ENCODE peak calls at places on chromosomes 2 and 18, in ten cellular contexts. One of them, this sample, is unnamed.

GRCh38 chr2:159882069-159882468 is 84.1 kb upstream of the CD302 start:
- DNase-seq in H54: no peak
- DNase-seq in activated CD4-positive, CD25-positive, alpha-beta regulatory T cell treated with anti-CD3 and anti-CD28 coated beads, Interleukin-2, amount 50 U/mL, for 72 hours: no peak
- DNase-seq in cerebellar cortex: no peak
- DNase-seq in H7: no peak
- DNase-seq in colonic mucosa: no peak
- DNase-seq in EL: no peak
- DNase-seq in stimulated activated CD4-positive, alpha-beta T cell treated with anti-CD3 and anti-CD28 coated beads, Interleukin-15, amount 100 ng/mL, for 24 hours: no peak
- DNase-seq in HT1080: no peak
- DNase-seq in CD8-positive, alpha-beta T cell: no peak
- DNase-seq in this sample: no peak

GRCh38 chr2:139228276-139228675 is 448.1 kb upstream of the NXPH2 start:
- DNase-seq in cerebellar cortex: no peak
- DNase-seq in stimulated activated CD4-positive, alpha-beta T cell treated with anti-CD3 and anti-CD28 coated beads, Interleukin-15, amount 100 ng/mL, for 24 hours: no peak
- DNase-seq in HT1080: no peak
- DNase-seq in EL: no peak
- DNase-seq in colonic mucosa: no peak
- DNase-seq in CD8-positive, alpha-beta T cell: no peak
- DNase-seq in activated CD4-positive, CD25-positive, alpha-beta regulatory T cell treated with anti-CD3 and anti-CD28 coated beads, Interleukin-2, amount 50 U/mL, for 72 hours: no peak
- DNase-seq in H7: no peak
- DNase-seq in H54: no peak
- DNase-seq in this sample: no peak

GRCh38 chr2:186697536-186697935 is 3.7 kb downstream of the FAM171B start:
- DNase-seq in colonic mucosa: no peak
- DNase-seq in stimulated activated CD4-positive, alpha-beta T cell treated with anti-CD3 and anti-CD28 coated beads, Interleukin-15, amount 100 ng/mL, for 24 hours: no peak
- DNase-seq in H54: no peak
- DNase-seq in H7: no peak
- DNase-seq in cerebellar cortex: no peak
- DNase-seq in activated CD4-positive, CD25-positive, alpha-beta regulatory T cell treated with anti-CD3 and anti-CD28 coated beads, Interleukin-2, amount 50 U/mL, for 72 hours: no peak
- DNase-seq in CD8-positive, alpha-beta T cell: no peak
- DNase-seq in HT1080: peak; percentile 70
- DNase-seq in EL: peak; percentile 14
- DNase-seq in this sample: no peak

GRCh38 chr2:235024191-235024611 is 72.4 kb downstream of the SH3BP4 start:
- DNase-seq in H54: peak; percentile 26
- DNase-seq in EL: peak; percentile 99
- DNase-seq in activated CD4-positive, CD25-positive, alpha-beta regulatory T cell treated with anti-CD3 and anti-CD28 coated beads, Interleukin-2, amount 50 U/mL, for 72 hours: no peak
- DNase-seq in HT1080: no peak
- DNase-seq in H7: no peak
- DNase-seq in stimulated activated CD4-positive, alpha-beta T cell treated with anti-CD3 and anti-CD28 coated beads, Interleukin-15, amount 100 ng/mL, for 24 hours: no peak
- DNase-seq in colonic mucosa: no peak
- DNase-seq in cerebellar cortex: no peak
- DNase-seq in CD8-positive, alpha-beta T cell: no peak
- DNase-seq in this sample: no peak

GRCh38 chr2:217150236-217150635 is 290.4 kb upstream of the TNP1 start:
- DNase-seq in EL: no peak
- DNase-seq in stimulated activated CD4-positive, alpha-beta T cell treated with anti-CD3 and anti-CD28 coated beads, Interleukin-15, amount 100 ng/mL, for 24 hours: no peak
- DNase-seq in cerebellar cortex: no peak
- DNase-seq in CD8-positive, alpha-beta T cell: no peak
- DNase-seq in activated CD4-positive, CD25-positive, alpha-beta regulatory T cell treated with anti-CD3 and anti-CD28 coated beads, Interleukin-2, amount 50 U/mL, for 72 hours: no peak
- DNase-seq in colonic mucosa: no peak
- DNase-seq in HT1080: no peak
- DNase-seq in H54: no peak
- DNase-seq in H7: no peak
- DNase-seq in this sample: no peak

GRCh38 chr2:26840937-26841610 is 6.9 kb upstream of the DPYSL5 start:
- DNase-seq in cerebellar cortex: peak; percentile 16
- DNase-seq in EL: peak; percentile 8
- DNase-seq in H7: no peak
- DNase-seq in HT1080: no peak
- DNase-seq in CD8-positive, alpha-beta T cell: no peak
- DNase-seq in colonic mucosa: no peak
- DNase-seq in stimulated activated CD4-positive, alpha-beta T cell treated with anti-CD3 and anti-CD28 coated beads, Interleukin-15, amount 100 ng/mL, for 24 hours: no peak
- DNase-seq in activated CD4-positive, CD25-positive, alpha-beta regulatory T cell treated with anti-CD3 and anti-CD28 coated beads, Interleukin-2, amount 50 U/mL, for 72 hours: no peak
- DNase-seq in H54: peak; percentile 57
- DNase-seq in this sample: peak; percentile 44

GRCh38 chr2:217792611-217793527 is 209.9 kb downstream of the TNS1 start:
- DNase-seq in HT1080: no peak
- DNase-seq in EL: no peak
- DNase-seq in stimulated activated CD4-positive, alpha-beta T cell treated with anti-CD3 and anti-CD28 coated beads, Interleukin-15, amount 100 ng/mL, for 24 hours: no peak
- DNase-seq in CD8-positive, alpha-beta T cell: no peak
- DNase-seq in H54: no peak
- DNase-seq in activated CD4-positive, CD25-positive, alpha-beta regulatory T cell treated with anti-CD3 and anti-CD28 coated beads, Interleukin-2, amount 50 U/mL, for 72 hours: no peak
- DNase-seq in colonic mucosa: no peak
- DNase-seq in cerebellar cortex: no peak
- DNase-seq in H7: peak; percentile 6
- DNase-seq in this sample: no peak

GRCh38 chr2:122681626-122682025 is 926.2 kb downstream of the TSN start:
- DNase-seq in cerebellar cortex: no peak
- DNase-seq in stimulated activated CD4-positive, alpha-beta T cell treated with anti-CD3 and anti-CD28 coated beads, Interleukin-15, amount 100 ng/mL, for 24 hours: no peak
- DNase-seq in colonic mucosa: no peak
- DNase-seq in EL: no peak
- DNase-seq in HT1080: no peak
- DNase-seq in CD8-positive, alpha-beta T cell: no peak
- DNase-seq in H54: no peak
- DNase-seq in H7: no peak
- DNase-seq in activated CD4-positive, CD25-positive, alpha-beta regulatory T cell treated with anti-CD3 and anti-CD28 coated beads, Interleukin-2, amount 50 U/mL, for 72 hours: no peak
- DNase-seq in this sample: no peak

GRCh38 chr2:38446418-38446817 is 69.3 kb upstream of the ATL2 start:
- DNase-seq in HT1080: no peak
- DNase-seq in colonic mucosa: no peak
- DNase-seq in activated CD4-positive, CD25-positive, alpha-beta regulatory T cell treated with anti-CD3 and anti-CD28 coated beads, Interleukin-2, amount 50 U/mL, for 72 hours: no peak
- DNase-seq in CD8-positive, alpha-beta T cell: no peak
- DNase-seq in H54: no peak
- DNase-seq in cerebellar cortex: no peak
- DNase-seq in EL: no peak
- DNase-seq in H7: no peak
- DNase-seq in stimulated activated CD4-positive, alpha-beta T cell treated with anti-CD3 and anti-CD28 coated beads, Interleukin-15, amount 100 ng/mL, for 24 hours: no peak
- DNase-seq in this sample: peak; percentile 18

GRCh38 chr2:210523650-210524289 is 32.6 kb upstream of the CPS1 start:
- DNase-seq in colonic mucosa: no peak
- DNase-seq in H7: no peak
- DNase-seq in stimulated activated CD4-positive, alpha-beta T cell treated with anti-CD3 and anti-CD28 coated beads, Interleukin-15, amount 100 ng/mL, for 24 hours: no peak
- DNase-seq in HT1080: no peak
- DNase-seq in H54: no peak
- DNase-seq in CD8-positive, alpha-beta T cell: no peak
- DNase-seq in cerebellar cortex: no peak
- DNase-seq in activated CD4-positive, CD25-positive, alpha-beta regulatory T cell treated with anti-CD3 and anti-CD28 coated beads, Interleukin-2, amount 50 U/mL, for 72 hours: no peak
- DNase-seq in EL: no peak
- DNase-seq in this sample: no peak

GRCh38 chr2:96340493-96341414 is 5.2 kb downstream of the NCAPH start:
- DNase-seq in cerebellar cortex: no peak
- DNase-seq in H54: no peak
- DNase-seq in HT1080: no peak
- DNase-seq in H7: no peak
- DNase-seq in EL: peak; percentile 52
- DNase-seq in CD8-positive, alpha-beta T cell: no peak
- DNase-seq in colonic mucosa: no peak
- DNase-seq in stimulated activated CD4-positive, alpha-beta T cell treated with anti-CD3 and anti-CD28 coated beads, Interleukin-15, amount 100 ng/mL, for 24 hours: no peak
- DNase-seq in activated CD4-positive, CD25-positive, alpha-beta regulatory T cell treated with anti-CD3 and anti-CD28 coated beads, Interleukin-2, amount 50 U/mL, for 72 hours: no peak
- DNase-seq in this sample: no peak

GRCh38 chr2:225668606-225669266 is 269.2 kb downstream of the NYAP2 start:
- DNase-seq in stimulated activated CD4-positive, alpha-beta T cell treated with anti-CD3 and anti-CD28 coated beads, Interleukin-15, amount 100 ng/mL, for 24 hours: peak; percentile 3
- DNase-seq in colonic mucosa: peak; percentile 22
- DNase-seq in EL: peak; percentile 75
- DNase-seq in activated CD4-positive, CD25-positive, alpha-beta regulatory T cell treated with anti-CD3 and anti-CD28 coated beads, Interleukin-2, amount 50 U/mL, for 72 hours: no peak
- DNase-seq in H54: peak; percentile 9
- DNase-seq in cerebellar cortex: peak; percentile 83
- DNase-seq in H7: peak; percentile 14
- DNase-seq in HT1080: peak; percentile 72
- DNase-seq in CD8-positive, alpha-beta T cell: peak; percentile 17
- DNase-seq in this sample: peak; percentile 23

GRCh38 chr2:131572175-131572574 is 44.5 kb downstream of the CCDC74A start:
- DNase-seq in activated CD4-positive, CD25-positive, alpha-beta regulatory T cell treated with anti-CD3 and anti-CD28 coated beads, Interleukin-2, amount 50 U/mL, for 72 hours: no peak
- DNase-seq in EL: no peak
- DNase-seq in H54: no peak
- DNase-seq in HT1080: no peak
- DNase-seq in H7: no peak
- DNase-seq in colonic mucosa: no peak
- DNase-seq in stimulated activated CD4-positive, alpha-beta T cell treated with anti-CD3 and anti-CD28 coated beads, Interleukin-15, amount 100 ng/mL, for 24 hours: no peak
- DNase-seq in CD8-positive, alpha-beta T cell: no peak
- DNase-seq in cerebellar cortex: no peak
- DNase-seq in this sample: no peak

GRCh38 chr2:96816836-96817702 is 1.0 kb downstream of the CNNM3 start:
- DNase-seq in CD8-positive, alpha-beta T cell: no peak
- DNase-seq in H54: no peak
- DNase-seq in activated CD4-positive, CD25-positive, alpha-beta regulatory T cell treated with anti-CD3 and anti-CD28 coated beads, Interleukin-2, amount 50 U/mL, for 72 hours: no peak
- DNase-seq in colonic mucosa: no peak
- DNase-seq in EL: peak; percentile 35
- DNase-seq in cerebellar cortex: peak; percentile 24
- DNase-seq in HT1080: no peak
- DNase-seq in H7: no peak
- DNase-seq in stimulated activated CD4-positive, alpha-beta T cell treated with anti-CD3 and anti-CD28 coated beads, Interleukin-15, amount 100 ng/mL, for 24 hours: peak; percentile 26
- DNase-seq in this sample: peak; percentile 34

GRCh38 chr2:146461068-146461467 is 1383.8 kb upstream of the ACVR2A start:
- DNase-seq in H54: no peak
- DNase-seq in EL: no peak
- DNase-seq in H7: no peak
- DNase-seq in colonic mucosa: no peak
- DNase-seq in HT1080: no peak
- DNase-seq in activated CD4-positive, CD25-positive, alpha-beta regulatory T cell treated with anti-CD3 and anti-CD28 coated beads, Interleukin-2, amount 50 U/mL, for 72 hours: no peak
- DNase-seq in cerebellar cortex: no peak
- DNase-seq in stimulated activated CD4-positive, alpha-beta T cell treated with anti-CD3 and anti-CD28 coated beads, Interleukin-15, amount 100 ng/mL, for 24 hours: no peak
- DNase-seq in CD8-positive, alpha-beta T cell: no peak
- DNase-seq in this sample: no peak

GRCh38 chr2:177165103-177165583 is 47.5 kb upstream of the HNRNPA3 start:
- DNase-seq in colonic mucosa: peak; percentile 59
- DNase-seq in activated CD4-positive, CD25-positive, alpha-beta regulatory T cell treated with anti-CD3 and anti-CD28 coated beads, Interleukin-2, amount 50 U/mL, for 72 hours: no peak
- DNase-seq in cerebellar cortex: peak; percentile 82
- DNase-seq in H54: no peak
- DNase-seq in H7: no peak
- DNase-seq in HT1080: peak; percentile 52
- DNase-seq in stimulated activated CD4-positive, alpha-beta T cell treated with anti-CD3 and anti-CD28 coated beads, Interleukin-15, amount 100 ng/mL, for 24 hours: peak; percentile 7
- DNase-seq in EL: peak; percentile 51
- DNase-seq in CD8-positive, alpha-beta T cell: no peak
- DNase-seq in this sample: no peak

GRCh38 chr2:217459675-217460405 is 543.0 kb downstream of the TNS1 start:
- DNase-seq in HT1080: peak; percentile 11
- DNase-seq in EL: peak; percentile 30
- DNase-seq in H54: no peak
- DNase-seq in H7: no peak
- DNase-seq in cerebellar cortex: no peak
- DNase-seq in CD8-positive, alpha-beta T cell: no peak
- DNase-seq in stimulated activated CD4-positive, alpha-beta T cell treated with anti-CD3 and anti-CD28 coated beads, Interleukin-15, amount 100 ng/mL, for 24 hours: no peak
- DNase-seq in colonic mucosa: no peak
- DNase-seq in activated CD4-positive, CD25-positive, alpha-beta regulatory T cell treated with anti-CD3 and anti-CD28 coated beads, Interleukin-2, amount 50 U/mL, for 72 hours: no peak
- DNase-seq in this sample: no peak

GRCh38 chr2:118013221-118013723 is 598 bp downstream of the CCDC93 start:
- DNase-seq in activated CD4-positive, CD25-positive, alpha-beta regulatory T cell treated with anti-CD3 and anti-CD28 coated beads, Interleukin-2, amount 50 U/mL, for 72 hours: peak; percentile 54
- DNase-seq in H7: peak; percentile 84
- DNase-seq in colonic mucosa: peak; percentile 72
- DNase-seq in CD8-positive, alpha-beta T cell: peak; percentile 21
- DNase-seq in H54: peak; percentile 70
- DNase-seq in EL: peak; percentile 34
- DNase-seq in stimulated activated CD4-positive, alpha-beta T cell treated with anti-CD3 and anti-CD28 coated beads, Interleukin-15, amount 100 ng/mL, for 24 hours: peak; percentile 48
- DNase-seq in cerebellar cortex: peak; percentile 4
- DNase-seq in HT1080: peak; percentile 30
- DNase-seq in this sample: peak; percentile 48

GRCh38 chr18:61096231-61096630 is 237.0 kb upstream of the CDH20 start:
- DNase-seq in EL: no peak
- DNase-seq in H7: no peak
- DNase-seq in cerebellar cortex: no peak
- DNase-seq in stimulated activated CD4-positive, alpha-beta T cell treated with anti-CD3 and anti-CD28 coated beads, Interleukin-15, amount 100 ng/mL, for 24 hours: no peak
- DNase-seq in activated CD4-positive, CD25-positive, alpha-beta regulatory T cell treated with anti-CD3 and anti-CD28 coated beads, Interleukin-2, amount 50 U/mL, for 72 hours: no peak
- DNase-seq in HT1080: no peak
- DNase-seq in CD8-positive, alpha-beta T cell: no peak
- DNase-seq in colonic mucosa: no peak
- DNase-seq in H54: no peak
- DNase-seq in this sample: no peak

GRCh38 chr18:3117493-3118192 is 102.1 kb downstream of the MYOM1 start:
- DNase-seq in HT1080: no peak
- DNase-seq in CD8-positive, alpha-beta T cell: no peak
- DNase-seq in colonic mucosa: no peak
- DNase-seq in activated CD4-positive, CD25-positive, alpha-beta regulatory T cell treated with anti-CD3 and anti-CD28 coated beads, Interleukin-2, amount 50 U/mL, for 72 hours: no peak
- DNase-seq in cerebellar cortex: no peak
- DNase-seq in EL: no peak
- DNase-seq in H7: no peak
- DNase-seq in stimulated activated CD4-positive, alpha-beta T cell treated with anti-CD3 and anti-CD28 coated beads, Interleukin-15, amount 100 ng/mL, for 24 hours: no peak
- DNase-seq in H54: no peak
- DNase-seq in this sample: peak; percentile 23

GRCh38 chr2:145916799-145917198 is 1396.9 kb upstream of the ZEB2 start:
- DNase-seq in stimulated activated CD4-positive, alpha-beta T cell treated with anti-CD3 and anti-CD28 coated beads, Interleukin-15, amount 100 ng/mL, for 24 hours: no peak
- DNase-seq in CD8-positive, alpha-beta T cell: no peak
- DNase-seq in colonic mucosa: no peak
- DNase-seq in cerebellar cortex: no peak
- DNase-seq in HT1080: no peak
- DNase-seq in H7: no peak
- DNase-seq in activated CD4-positive, CD25-positive, alpha-beta regulatory T cell treated with anti-CD3 and anti-CD28 coated beads, Interleukin-2, amount 50 U/mL, for 72 hours: no peak
- DNase-seq in H54: no peak
- DNase-seq in EL: no peak
- DNase-seq in this sample: no peak

GRCh38 chr2:69779258-69779989 is 37.5 kb downstream of the ANXA4 start:
- DNase-seq in CD8-positive, alpha-beta T cell: no peak
- DNase-seq in activated CD4-positive, CD25-positive, alpha-beta regulatory T cell treated with anti-CD3 and anti-CD28 coated beads, Interleukin-2, amount 50 U/mL, for 72 hours: no peak
- DNase-seq in H54: peak; percentile 55
- DNase-seq in EL: peak; percentile 25
- DNase-seq in H7: no peak
- DNase-seq in colonic mucosa: peak; percentile 77
- DNase-seq in cerebellar cortex: no peak
- DNase-seq in HT1080: peak; percentile 72
- DNase-seq in stimulated activated CD4-positive, alpha-beta T cell treated with anti-CD3 and anti-CD28 coated beads, Interleukin-15, amount 100 ng/mL, for 24 hours: no peak
- DNase-seq in this sample: no peak

GRCh38 chr18:22088976-22089375 is 80.4 kb upstream of the GATA6 start:
- DNase-seq in H54: no peak
- DNase-seq in H7: no peak
- DNase-seq in HT1080: no peak
- DNase-seq in EL: no peak
- DNase-seq in activated CD4-positive, CD25-positive, alpha-beta regulatory T cell treated with anti-CD3 and anti-CD28 coated beads, Interleukin-2, amount 50 U/mL, for 72 hours: no peak
- DNase-seq in CD8-positive, alpha-beta T cell: no peak
- DNase-seq in stimulated activated CD4-positive, alpha-beta T cell treated with anti-CD3 and anti-CD28 coated beads, Interleukin-15, amount 100 ng/mL, for 24 hours: no peak
- DNase-seq in colonic mucosa: no peak
- DNase-seq in cerebellar cortex: no peak
- DNase-seq in this sample: no peak

GRCh38 chr2:75403991-75404428 is 156.7 kb downstream of the EVA1A start:
- DNase-seq in colonic mucosa: no peak
- DNase-seq in cerebellar cortex: peak; percentile 45
- DNase-seq in CD8-positive, alpha-beta T cell: no peak
- DNase-seq in HT1080: peak; percentile 59
- DNase-seq in H54: peak; percentile 8
- DNase-seq in EL: peak; percentile 68
- DNase-seq in H7: peak; percentile 26
- DNase-seq in activated CD4-positive, CD25-positive, alpha-beta regulatory T cell treated with anti-CD3 and anti-CD28 coated beads, Interleukin-2, amount 50 U/mL, for 72 hours: no peak
- DNase-seq in stimulated activated CD4-positive, alpha-beta T cell treated with anti-CD3 and anti-CD28 coated beads, Interleukin-15, amount 100 ng/mL, for 24 hours: no peak
- DNase-seq in this sample: peak; percentile 16

GRCh38 chr2:210965472-210965871 is 409.1 kb downstream of the CPS1 start:
- DNase-seq in activated CD4-positive, CD25-positive, alpha-beta regulatory T cell treated with anti-CD3 and anti-CD28 coated beads, Interleukin-2, amount 50 U/mL, for 72 hours: no peak
- DNase-seq in HT1080: peak; percentile 47
- DNase-seq in stimulated activated CD4-positive, alpha-beta T cell treated with anti-CD3 and anti-CD28 coated beads, Interleukin-15, amount 100 ng/mL, for 24 hours: no peak
- DNase-seq in H54: no peak
- DNase-seq in colonic mucosa: no peak
- DNase-seq in cerebellar cortex: no peak
- DNase-seq in H7: no peak
- DNase-seq in EL: no peak
- DNase-seq in CD8-positive, alpha-beta T cell: no peak
- DNase-seq in this sample: no peak

GRCh38 chr2:12177052-12177994 is 430.9 kb downstream of the LPIN1 start:
- DNase-seq in activated CD4-positive, CD25-positive, alpha-beta regulatory T cell treated with anti-CD3 and anti-CD28 coated beads, Interleukin-2, amount 50 U/mL, for 72 hours: no peak
- DNase-seq in cerebellar cortex: peak; percentile 24
- DNase-seq in stimulated activated CD4-positive, alpha-beta T cell treated with anti-CD3 and anti-CD28 coated beads, Interleukin-15, amount 100 ng/mL, for 24 hours: peak; percentile 32
- DNase-seq in colonic mucosa: peak; percentile 27
- DNase-seq in CD8-positive, alpha-beta T cell: no peak
- DNase-seq in EL: peak; percentile 86
- DNase-seq in HT1080: peak; percentile 82
- DNase-seq in H54: peak; percentile 64
- DNase-seq in H7: no peak
- DNase-seq in this sample: no peak

GRCh38 chr2:11404381-11405073 is 60.1 kb upstream of the ROCK2 start:
- DNase-seq in cerebellar cortex: no peak
- DNase-seq in stimulated activated CD4-positive, alpha-beta T cell treated with anti-CD3 and anti-CD28 coated beads, Interleukin-15, amount 100 ng/mL, for 24 hours: no peak
- DNase-seq in HT1080: no peak
- DNase-seq in H7: no peak
- DNase-seq in activated CD4-positive, CD25-positive, alpha-beta regulatory T cell treated with anti-CD3 and anti-CD28 coated beads, Interleukin-2, amount 50 U/mL, for 72 hours: no peak
- DNase-seq in CD8-positive, alpha-beta T cell: no peak
- DNase-seq in H54: no peak
- DNase-seq in EL: no peak
- DNase-seq in colonic mucosa: no peak
- DNase-seq in this sample: no peak

GRCh38 chr2:164981217-164981990 is 26.1 kb upstream of the SLC38A11 start:
- DNase-seq in colonic mucosa: no peak
- DNase-seq in H7: no peak
- DNase-seq in H54: no peak
- DNase-seq in HT1080: peak; percentile 64
- DNase-seq in CD8-positive, alpha-beta T cell: no peak
- DNase-seq in cerebellar cortex: no peak
- DNase-seq in stimulated activated CD4-positive, alpha-beta T cell treated with anti-CD3 and anti-CD28 coated beads, Interleukin-15, amount 100 ng/mL, for 24 hours: no peak
- DNase-seq in EL: peak; percentile 68
- DNase-seq in activated CD4-positive, CD25-positive, alpha-beta regulatory T cell treated with anti-CD3 and anti-CD28 coated beads, Interleukin-2, amount 50 U/mL, for 72 hours: no peak
- DNase-seq in this sample: no peak

This sample was measured in HuH-7.